ENCODE peak calls at places on chromosomes 13 and 19, in seven cellular contexts. O is stomach; C is psoas muscle; W is mammary epithelial cell; J is left ventricle myocardium inferior; H is CD8-positive, alpha-beta T cell; U is neural progenitor cell. I is an unnamed sample.

GRCh38 chr19:10288662-10289166 is 1.0 kb upstream of the ICAM5 start:
- DNase-seq in O (peak), C (no peak), W (no peak), J (no peak), H (no peak), U (peak), I (no peak)

GRCh38 chr19:2084993-2085720 is 11.0 kb downstream of the MOB3A start:
- DNase-seq in O (peak), C (peak), W (peak), J (peak), H (peak), U (no peak), I (peak)

GRCh38 chr13:107329991-107330390 is 762.1 kb upstream of the ARGLU1 start:
- DNase-seq in O (no peak), C (no peak), W (no peak), J (no peak), H (no peak), U (no peak), I (no peak)

GRCh38 chr13:45412274-45413049 is 5.7 kb downstream of the SLC25A30 start:
- DNase-seq in O (no peak), C (no peak), W (no peak), J (no peak), H (no peak), U (no peak), I (no peak)

GRCh38 chr13:63184693-63185092 is 1769.0 kb upstream of the PCDH20 start:
- DNase-seq in O (no peak), C (no peak), W (no peak), J (no peak), H (no peak), U (peak), I (no peak)

GRCh38 chr13:111664696-111665095 is 344.3 kb downstream of the TEX29 start:
- DNase-seq in O (no peak), C (no peak), W (no peak), J (no peak), H (no peak), U (no peak), I (no peak)

GRCh38 chr19:23283925-23284324 is 33.7 kb upstream of the ZNF724 start:
- DNase-seq in O (peak), C (peak), W (no peak), J (peak), H (peak), U (peak), I (peak)

GRCh38 chr13:111359930-111360329 is 39.5 kb downstream of the TEX29 start:
- DNase-seq in O (peak), C (no peak), W (no peak), J (no peak), H (no peak), U (no peak), I (no peak)

GRCh38 chr19:51138549-51138979 is 3.5 kb upstream of the SIGLEC7 start:
- DNase-seq in O (peak), C (peak), W (no peak), J (peak), H (no peak), U (no peak), I (peak)

GRCh38 chr19:49434907-49435577 is 6.3 kb downstream of the SLC17A7 start:
- DNase-seq in O (no peak), C (no peak), W (no peak), J (no peak), H (no peak), U (no peak), I (no peak)

GRCh38 chr13:73938375-73939070 is 195.7 kb downstream of the KLF12 start:
- DNase-seq in O (no peak), C (no peak), W (peak), J (no peak), H (no peak), U (no peak), I (no peak)

GRCh38 chr13:51644649-51645048 is 60.4 kb downstream of the WDFY2 start:
- DNase-seq in O (no peak), C (no peak), W (peak), J (no peak), H (no peak), U (no peak), I (peak)

GRCh38 chr19:13102416-13102665 is 317 bp downstream of the LYL1 start:
- DNase-seq in O (no peak), C (no peak), W (no peak), J (no peak), H (no peak), U (no peak), I (no peak)
- H3K27ac ChIP-seq in O (peak), C (peak), W (no peak), J (peak), H (no peak), U (no peak), I (peak)

GRCh38 chr13:30934803-30935202 is 2.3 kb downstream of the TEX26 start:
- DNase-seq in O (no peak), C (no peak), W (no peak), J (no peak), H (no peak), U (no peak), I (no peak)

GRCh38 chr13:30933334-30933681 is 852 bp downstream of the TEX26 start:
- DNase-seq in O (no peak), C (no peak), W (no peak), J (no peak), H (no peak), U (no peak), I (no peak)

GRCh38 chr13:30936920-30937319 is 4.5 kb downstream of the TEX26 start:
- DNase-seq in O (no peak), C (no peak), W (no peak), J (no peak), H (no peak), U (no peak), I (no peak)

GRCh38 chr13:30932481-30933333 is at the start of gene TEX26:
- DNase-seq in O (no peak), C (no peak), W (no peak), J (no peak), H (no peak), U (peak), I (no peak)

DNA sequence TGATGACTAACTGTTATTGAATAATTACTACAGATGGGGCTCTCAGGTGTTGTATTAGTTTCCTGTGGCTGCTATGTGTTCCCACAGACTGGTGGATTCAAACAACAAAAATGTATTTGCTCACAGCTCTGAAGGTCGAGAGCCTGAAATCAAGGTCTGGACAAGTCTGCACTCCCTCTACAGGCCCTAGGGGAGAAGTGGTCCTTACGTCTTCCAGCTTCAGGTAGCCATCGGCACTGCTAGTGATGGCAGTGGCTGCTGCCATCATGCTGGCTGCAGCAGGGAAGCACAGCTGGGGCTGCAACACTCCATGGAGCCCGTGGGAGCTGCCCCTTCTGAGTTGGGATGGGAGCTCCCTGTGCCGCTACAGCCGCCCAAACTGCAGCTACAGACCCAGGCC is 1.9 kb downstream of the TEX26 start:
- DNase-seq in O (no peak), C (no peak), W (no peak), J (no peak), H (no peak), U (peak), I (no peak)
- TF ChIP-seq CTCF in O (no peak), C (no peak), W (no peak), J (no peak), H (no peak), U (peak), I (no peak)

GRCh38 chr19:14520543-14520942 is 2.3 kb upstream of the DNAJB1 start:
- DNase-seq in O (no peak), C (no peak), W (no peak), J (no peak), H (no peak), U (no peak), I (no peak)

GRCh38 chr19:14517446-14517839 is 754 bp downstream of the DNAJB1 start:
- DNase-seq in O (no peak), C (no peak), W (no peak), J (no peak), H (no peak), U (no peak), I (no peak)

GRCh38 chr19:14517840-14518505 is at the start of gene DNAJB1:
- DNase-seq in O (peak), C (peak), W (peak), J (peak), H (no peak), U (peak), I (peak)

GRCh38 chr19:14519860-14520407 is 1.7 kb upstream of the DNAJB1 start:
- DNase-seq in O (peak), C (no peak), W (peak), J (no peak), H (no peak), U (no peak), I (peak)

DNA sequence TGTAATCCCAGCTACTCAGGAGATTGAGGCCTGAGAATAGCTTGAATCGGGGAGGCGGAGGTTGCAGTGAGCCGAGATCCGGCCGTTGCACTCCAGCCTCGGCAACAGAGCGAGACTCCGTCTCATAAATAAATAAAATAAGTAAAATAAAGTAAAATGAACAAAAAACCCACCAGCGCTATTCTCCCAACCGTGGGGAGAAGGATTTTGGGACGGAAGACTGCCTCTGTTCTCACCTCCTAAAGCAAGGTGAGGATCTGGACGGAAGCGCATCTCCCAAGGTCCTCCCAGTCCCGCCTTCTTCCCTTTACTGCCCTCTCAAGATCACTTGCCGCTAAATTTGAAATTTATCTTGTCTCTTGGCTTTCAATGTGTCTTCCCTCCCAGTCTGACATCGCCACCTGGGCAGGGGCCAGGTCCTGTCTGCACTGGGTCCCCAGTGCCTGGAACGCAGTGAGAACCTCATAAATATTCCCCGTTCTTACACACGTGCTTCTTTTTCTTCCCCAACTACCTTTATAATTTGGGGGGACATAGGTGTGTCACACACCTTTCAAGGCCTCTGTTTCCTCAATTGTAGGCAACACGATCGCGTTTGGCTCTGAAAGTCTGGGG is 1.2 kb upstream of the DNAJB1 start:
- DNase-seq in O (no peak), C (peak), W (no peak), J (no peak), H (no peak), U (no peak), I (no peak)
- H3K4me3 ChIP-seq in O (no peak), C (peak), W (no peak), J (peak), H (no peak), U (no peak), I (no peak)

GRCh38 chr19:13783565-13784500 is 9.6 kb downstream of the C19orf53 start:
- DNase-seq in O (no peak), C (no peak), W (no peak), J (no peak), H (no peak), U (no peak), I (no peak)
- H3K27ac ChIP-seq in O (no peak), C (no peak), W (no peak), J (no peak), H (no peak), U (no peak), I (no peak)

DNA sequence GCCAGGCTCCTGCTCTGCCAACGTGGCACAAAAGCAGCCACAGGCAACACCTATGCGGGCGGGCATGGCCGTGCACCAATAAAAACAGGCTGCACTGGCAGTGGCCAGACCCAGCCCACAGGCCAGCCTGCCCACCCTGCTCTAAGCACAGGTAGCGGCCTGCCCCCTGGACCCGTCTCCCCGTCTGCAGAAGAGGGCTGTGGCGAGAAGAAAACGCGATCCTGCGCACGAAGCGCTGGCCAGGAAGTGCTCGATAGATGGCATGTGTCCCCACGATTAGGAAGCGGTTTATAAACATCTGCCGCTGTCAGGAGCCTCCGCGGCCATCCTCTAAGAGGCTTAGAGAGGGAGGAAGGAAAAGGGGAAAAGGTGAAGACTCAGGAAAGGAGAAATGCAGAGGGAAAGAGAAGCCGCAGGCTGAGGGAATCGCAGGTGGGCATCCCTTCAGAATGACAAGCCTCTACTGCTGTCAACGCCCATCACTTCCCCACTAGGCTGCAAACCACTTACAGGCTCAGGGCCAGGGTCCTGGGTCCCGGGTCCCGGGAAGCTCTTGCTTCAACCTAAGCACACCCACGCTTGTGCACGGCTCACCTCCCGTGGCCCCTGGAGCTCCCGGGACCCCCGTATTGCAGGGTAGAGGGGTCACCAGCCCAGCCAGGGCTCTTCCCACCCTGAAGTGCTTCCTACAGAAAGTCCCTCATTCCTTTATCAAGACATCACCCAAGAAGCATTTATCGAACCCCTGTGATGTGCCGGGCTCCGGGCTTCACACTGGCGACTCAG is 10.5 kb downstream of the MLLT1 start:
- DNase-seq in O (no peak), C (no peak), W (no peak), J (no peak), H (no peak), U (no peak), I (no peak)
- TF ChIP-seq CTCF in O (no peak), C (no peak), W (no peak), J (no peak), H (no peak), U (no peak), I (no peak)

GRCh38 chr13:37918116-37919100 is 48.8 kb upstream of the TRPC4 start:
- DNase-seq in O (no peak), C (no peak), W (peak), J (no peak), H (no peak), U (peak), I (no peak)
- H3K4me3 ChIP-seq in O (no peak), C (no peak), W (no peak), J (peak), H (no peak), U (no peak), I (no peak)

GRCh38 chr19:19776206-19777008 is 43.5 kb upstream of the ZNF14 start:
- DNase-seq in O (peak), C (peak), W (peak), J (peak), H (peak), U (peak), I (peak)
- H3K27ac ChIP-seq in O (peak), C (peak), W (peak), J (peak), H (peak), U (no peak), I (peak)

DNA sequence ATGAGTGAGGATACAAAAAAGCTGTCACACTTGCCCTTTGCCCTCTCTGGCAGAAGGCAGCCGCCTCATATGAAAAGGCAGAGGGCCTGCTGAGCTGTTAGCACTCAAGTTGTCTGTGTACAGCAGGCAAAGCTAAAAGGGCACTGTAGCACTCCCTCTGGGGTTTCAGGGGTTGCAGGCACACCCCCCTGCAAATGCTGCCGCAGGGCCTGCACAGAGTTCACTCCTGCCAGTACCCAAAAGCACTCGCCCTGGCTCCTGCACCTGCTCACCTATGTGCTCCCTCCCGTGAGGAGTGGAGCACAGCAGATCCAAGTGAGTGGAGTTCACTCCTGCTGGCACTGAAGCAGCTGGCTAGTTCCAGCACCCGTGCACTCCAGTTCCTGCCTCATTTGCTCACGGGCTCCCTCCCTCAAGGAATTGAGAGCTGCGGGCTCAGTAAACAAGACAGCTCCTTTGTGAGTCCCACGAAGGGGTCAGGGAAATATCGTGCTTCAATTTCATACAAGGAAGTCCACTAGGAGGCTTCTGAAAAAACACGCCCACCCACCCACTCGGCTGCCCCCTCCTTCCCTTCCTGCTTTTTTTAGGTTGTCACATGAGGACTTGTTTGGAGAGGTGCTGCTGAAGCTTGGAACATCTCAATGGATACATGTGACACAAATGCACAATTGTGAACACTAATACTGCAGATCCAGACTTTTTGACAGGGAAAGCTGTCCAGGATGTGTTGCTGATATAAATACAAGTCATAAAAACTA is 9.9 kb upstream of the RCBTB2 start:
- DNase-seq in O (peak), C (peak), W (no peak), J (peak), H (no peak), U (peak), I (no peak)
- TF ChIP-seq CTCF in O (no peak), C (peak), W (no peak), J (peak), H (no peak), U (no peak), I (no peak)

GRCh38 chr19:8355631-8356402 is 8.1 kb upstream of the ANGPTL4 start:
- DNase-seq in O (no peak), C (peak), W (peak), J (no peak), H (no peak), U (no peak), I (peak)

GRCh38 chr19:8357007-8357521 is 6.9 kb upstream of the ANGPTL4 start:
- DNase-seq in O (no peak), C (no peak), W (no peak), J (no peak), H (no peak), U (no peak), I (no peak)

GRCh38 chr19:8352134-8352827 is 9.2 kb upstream of the KANK3 start:
- DNase-seq in O (no peak), C (no peak), W (no peak), J (no peak), H (no peak), U (peak), I (no peak)
- H3K4me3 ChIP-seq in O (no peak), C (peak), W (no peak), J (peak), H (no peak), U (peak), I (no peak)

DNA sequence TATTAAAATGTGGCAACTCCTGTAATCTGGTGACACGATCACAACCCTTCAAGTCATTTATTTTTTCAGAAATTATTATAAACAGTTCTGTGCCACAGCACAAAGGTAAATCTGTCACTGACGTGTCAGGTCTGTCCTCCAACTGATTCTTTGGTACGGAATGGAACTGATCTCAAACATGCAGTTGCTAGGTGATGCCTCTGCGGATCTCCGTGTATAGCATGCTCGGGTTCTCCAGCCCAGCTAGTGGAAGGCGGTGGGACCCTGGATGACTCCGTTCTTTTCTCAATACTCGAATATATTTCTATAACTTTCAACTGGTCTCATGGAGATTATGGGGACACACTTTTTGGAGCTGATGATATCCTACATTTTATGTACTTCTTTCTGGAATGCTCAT is 11.0 kb downstream of the RANBP3 start:
- DNase-seq in O (no peak), C (no peak), W (no peak), J (no peak), H (no peak), U (no peak), I (no peak)
- H3K27ac ChIP-seq in O (peak), C (peak), W (no peak), J (peak), H (no peak), U (no peak), I (peak)

I was measured in body of pancreas.